ENCODE peak calls at places on chromosome 12, in nine cellular contexts. One of them, this sample, is unnamed.

GRCh38 chr12:84689638-84690037 is 223.0 kb downstream of the SLC6A15 start:
- DNase-seq in OCI-LY7: no peak
- DNase-seq in AG08395: no peak
- DNase-seq in brain microvascular endothelial cell: no peak
- DNase-seq in HCEC 1CT: no peak
- DNase-seq in adipocyte: no peak
- DNase-seq in stimulated activated CD4-positive, alpha-beta T cell treated with anti-CD3 and anti-CD28 coated beads, Interleukin-4, amount 100 ng/mL, for 1 hour: no peak
- DNase-seq in LoVo: no peak
- DNase-seq in hypothalamus: no peak
- DNase-seq in this sample: no peak

GRCh38 chr12:27015730-27016076 is 1.5 kb upstream of the TM7SF3 start:
- DNase-seq in OCI-LY7: peak
- DNase-seq in AG08395: peak
- DNase-seq in brain microvascular endothelial cell: no peak
- DNase-seq in HCEC 1CT: peak
- DNase-seq in adipocyte: peak
- DNase-seq in stimulated activated CD4-positive, alpha-beta T cell treated with anti-CD3 and anti-CD28 coated beads, Interleukin-4, amount 100 ng/mL, for 1 hour: no peak
- DNase-seq in LoVo: peak
- DNase-seq in hypothalamus: no peak
- DNase-seq in this sample: peak

GRCh38 chr12:57118711-57119271 is 7.6 kb upstream of the STAT6 start:
- DNase-seq in OCI-LY7: peak
- DNase-seq in AG08395: no peak
- DNase-seq in brain microvascular endothelial cell: no peak
- DNase-seq in HCEC 1CT: peak
- DNase-seq in adipocyte: no peak
- DNase-seq in stimulated activated CD4-positive, alpha-beta T cell treated with anti-CD3 and anti-CD28 coated beads, Interleukin-4, amount 100 ng/mL, for 1 hour: no peak
- DNase-seq in LoVo: no peak
- DNase-seq in hypothalamus: no peak
- DNase-seq in this sample: no peak

GRCh38 chr12:81176796-81177195 is 98.9 kb downstream of the ACSS3 start:
- DNase-seq in OCI-LY7: no peak
- DNase-seq in AG08395: no peak
- DNase-seq in brain microvascular endothelial cell: no peak
- DNase-seq in HCEC 1CT: no peak
- DNase-seq in adipocyte: no peak
- DNase-seq in stimulated activated CD4-positive, alpha-beta T cell treated with anti-CD3 and anti-CD28 coated beads, Interleukin-4, amount 100 ng/mL, for 1 hour: no peak
- DNase-seq in LoVo: no peak
- DNase-seq in hypothalamus: no peak
- DNase-seq in this sample: no peak

GRCh38 chr12:7136676-7137075 is 6.5 kb downstream of the CLSTN3 start:
- DNase-seq in OCI-LY7: no peak
- DNase-seq in AG08395: no peak
- DNase-seq in brain microvascular endothelial cell: no peak
- DNase-seq in HCEC 1CT: no peak
- DNase-seq in adipocyte: no peak
- DNase-seq in stimulated activated CD4-positive, alpha-beta T cell treated with anti-CD3 and anti-CD28 coated beads, Interleukin-4, amount 100 ng/mL, for 1 hour: no peak
- DNase-seq in LoVo: no peak
- DNase-seq in hypothalamus: no peak
- DNase-seq in this sample: no peak

GRCh38 chr12:56894698-56895368 is 39.4 kb downstream of the SDR9C7 start:
- DNase-seq in OCI-LY7: no peak
- DNase-seq in AG08395: no peak
- DNase-seq in brain microvascular endothelial cell: no peak
- DNase-seq in HCEC 1CT: no peak
- DNase-seq in adipocyte: no peak
- DNase-seq in stimulated activated CD4-positive, alpha-beta T cell treated with anti-CD3 and anti-CD28 coated beads, Interleukin-4, amount 100 ng/mL, for 1 hour: no peak
- DNase-seq in LoVo: no peak
- DNase-seq in hypothalamus: no peak
- DNase-seq in this sample: no peak

GRCh38 chr12:58414398-58414871 is 473.1 kb downstream of the ATP23 start:
- DNase-seq in OCI-LY7: no peak
- DNase-seq in AG08395: peak
- DNase-seq in brain microvascular endothelial cell: peak
- DNase-seq in HCEC 1CT: peak
- DNase-seq in adipocyte: no peak
- DNase-seq in stimulated activated CD4-positive, alpha-beta T cell treated with anti-CD3 and anti-CD28 coated beads, Interleukin-4, amount 100 ng/mL, for 1 hour: no peak
- DNase-seq in LoVo: no peak
- DNase-seq in hypothalamus: no peak
- DNase-seq in this sample: no peak

GRCh38 chr12:111322336-111323250 is 46.3 kb downstream of the PHETA1 start:
- DNase-seq in OCI-LY7: no peak
- DNase-seq in AG08395: peak
- DNase-seq in brain microvascular endothelial cell: no peak
- DNase-seq in HCEC 1CT: no peak
- DNase-seq in adipocyte: no peak
- DNase-seq in stimulated activated CD4-positive, alpha-beta T cell treated with anti-CD3 and anti-CD28 coated beads, Interleukin-4, amount 100 ng/mL, for 1 hour: no peak
- DNase-seq in LoVo: no peak
- DNase-seq in hypothalamus: peak
- DNase-seq in this sample: no peak

GRCh38 chr12:95318071-95318545 is 100.5 kb downstream of the VEZT start:
- DNase-seq in OCI-LY7: no peak
- DNase-seq in AG08395: no peak
- DNase-seq in brain microvascular endothelial cell: peak
- DNase-seq in HCEC 1CT: peak
- DNase-seq in adipocyte: peak
- DNase-seq in stimulated activated CD4-positive, alpha-beta T cell treated with anti-CD3 and anti-CD28 coated beads, Interleukin-4, amount 100 ng/mL, for 1 hour: no peak
- DNase-seq in LoVo: peak
- DNase-seq in hypothalamus: no peak
- DNase-seq in this sample: peak

GRCh38 chr12:108386704-108387360 is 47.7 kb upstream of the CMKLR1 start:
- DNase-seq in OCI-LY7: no peak
- DNase-seq in AG08395: no peak
- DNase-seq in brain microvascular endothelial cell: no peak
- DNase-seq in HCEC 1CT: peak
- DNase-seq in adipocyte: no peak
- DNase-seq in stimulated activated CD4-positive, alpha-beta T cell treated with anti-CD3 and anti-CD28 coated beads, Interleukin-4, amount 100 ng/mL, for 1 hour: no peak
- DNase-seq in LoVo: no peak
- DNase-seq in hypothalamus: no peak
- DNase-seq in this sample: no peak

This sample was measured in HT-29.